ENCODE peak calls at places on chromosomes 1 and 21, in eight cellular contexts. T, E, O, C, Y, V, B and Z are unnamed samples.

GRCh38 chr1:211577826-211578639 is 928 bp downstream of the SLC30A1 start:
- DNase-seq in O (peak; percentile 77), B (peak; percentile 53), T (peak; percentile 14), V (peak; percentile 92), E (peak; percentile 79), Y (peak; percentile 82), C (peak; percentile 88), Z (peak; percentile 44)

GRCh38 chr1:2984399-2985061 is 36.7 kb upstream of the ACTRT2 start:
- DNase-seq in E (no peak), O (no peak), Y (no peak), B (no peak), C (no peak), V (no peak), T (no peak), Z (no peak)

GRCh38 chr1:39238476-39238875 is 34.0 kb downstream of the MACF1 start:
- DNase-seq in O (no peak), B (no peak), T (no peak), E (no peak), Y (peak; percentile 70), V (peak; percentile 66), C (no peak), Z (no peak)

GRCh38 chr1:21534674-21535378 is 25.6 kb downstream of the ALPL start:
- DNase-seq in T (no peak), C (no peak), Y (peak; percentile 56), O (no peak), E (no peak), V (peak; percentile 52), B (no peak), Z (peak; percentile 29)

GRCh38 chr1:74964508-74964907 is 169.7 kb upstream of the LHX8 start:
- DNase-seq in E (no peak), B (no peak), V (no peak), C (no peak), O (no peak), Y (no peak), T (no peak), Z (no peak)

GRCh38 chr1:220344745-220345144 is 72.5 kb upstream of the RAB3GAP2 start:
- DNase-seq in B (no peak), V (no peak), C (peak; percentile 35), Y (no peak), E (no peak), T (no peak), O (no peak), Z (no peak)

GRCh38 chr21:32372755-32373154 is 20.1 kb downstream of the URB1 start:
- DNase-seq in Y (no peak), B (no peak), C (no peak), V (no peak), T (no peak), E (no peak), O (no peak), Z (no peak)

GRCh38 chr1:22821027-22821426 is 110.4 kb downstream of the EPHB2 start:
- DNase-seq in T (no peak), C (no peak), B (no peak), Y (no peak), V (no peak), O (no peak), E (no peak), Z (no peak)

GRCh38 chr1:240091614-240092300 is at the start of gene FMN2:
- DNase-seq in T (no peak), B (no peak), E (no peak), Y (peak; percentile 86), C (no peak), V (peak; percentile 94), O (no peak), Z (no peak)

GRCh38 chr1:234559152-234559916 is 50.6 kb downstream of the IRF2BP2 start:
- DNase-seq in T (no peak), Y (no peak), C (no peak), O (no peak), V (no peak), E (no peak), B (no peak), Z (no peak)

GRCh38 chr1:101025283-101025679 is 303 bp downstream of the DPH5 start:
- DNase-seq in O (no peak), Y (peak; percentile 14), T (no peak), B (no peak), C (no peak), E (no peak), V (peak; percentile 31), Z (peak; percentile 55)

GRCh38 chr21:30223596-30223995 is 7.7 kb upstream of the CLDN8 start:
- DNase-seq in Y (no peak), T (no peak), O (no peak), B (no peak), E (no peak), C (no peak), V (no peak), Z (no peak)

GRCh38 chr1:8137406-8138244 is 111.5 kb upstream of the ERRFI1 start:
- DNase-seq in T (no peak), Y (peak; percentile 91), E (no peak), V (peak; percentile 88), O (no peak), B (no peak), C (no peak), Z (peak; percentile 79)

GRCh38 chr1:202105571-202106339 is 17.0 kb upstream of the GPR37L1 start:
- DNase-seq in B (no peak), O (no peak), C (no peak), E (peak; percentile 18), Y (peak; percentile 47), V (peak; percentile 49), T (no peak), Z (no peak)

GRCh38 chr1:219876798-219877209 is 51.6 kb downstream of the SLC30A10 start:
- DNase-seq in T (no peak), B (no peak), C (no peak), V (no peak), E (no peak), O (no peak), Y (no peak), Z (no peak)